ENCODE peak calls at places on chromosomes 13 and 19, in nine cellular contexts. One of them, this sample, is unnamed.

GRCh38 chr19:18253716-18254115 is 20.5 kb downstream of the IQCN start:
- DNase-seq in NCI-H2081: no peak
- DNase-seq in HEK293T: no peak
- DNase-seq in left cardiac atrium: no peak
- DNase-seq in ACHN: no peak
- DNase-seq in memory B cell: peak
- DNase-seq in hippocampal formation: no peak
- DNase-seq in MCF 10A: no peak
- DNase-seq in brain pericyte: no peak
- DNase-seq in this sample: peak

GRCh38 chr13:48829536-48829935 is 146.2 kb upstream of the FNDC3A start:
- DNase-seq in memory B cell: no peak
- DNase-seq in hippocampal formation: no peak
- DNase-seq in HEK293T: no peak
- DNase-seq in ACHN: no peak
- DNase-seq in MCF 10A: no peak
- DNase-seq in NCI-H2081: no peak
- DNase-seq in brain pericyte: no peak
- DNase-seq in left cardiac atrium: no peak
- DNase-seq in this sample: peak

GRCh38 chr19:8370176-8371010 is 6.4 kb downstream of the ANGPTL4 start:
- DNase-seq in memory B cell: no peak
- DNase-seq in ACHN: no peak
- DNase-seq in brain pericyte: no peak
- DNase-seq in NCI-H2081: no peak
- DNase-seq in HEK293T: no peak
- DNase-seq in MCF 10A: peak
- DNase-seq in hippocampal formation: no peak
- DNase-seq in left cardiac atrium: peak
- DNase-seq in this sample: no peak

GRCh38 chr13:72129117-72129516 is 262.1 kb upstream of the DACH1 start:
- DNase-seq in MCF 10A: no peak
- DNase-seq in brain pericyte: no peak
- DNase-seq in HEK293T: no peak
- DNase-seq in NCI-H2081: no peak
- DNase-seq in hippocampal formation: no peak
- DNase-seq in ACHN: no peak
- DNase-seq in memory B cell: no peak
- DNase-seq in left cardiac atrium: no peak
- DNase-seq in this sample: peak

GRCh38 chr19:5369962-5370367 is 29.4 kb upstream of the PTPRS start:
- DNase-seq in HEK293T: peak
- DNase-seq in hippocampal formation: no peak
- DNase-seq in brain pericyte: no peak
- DNase-seq in MCF 10A: peak
- DNase-seq in left cardiac atrium: peak
- DNase-seq in NCI-H2081: peak
- DNase-seq in memory B cell: peak
- DNase-seq in ACHN: peak
- DNase-seq in this sample: peak

GRCh38 chr13:91986771-91987515 is 588.5 kb downstream of the GPC5 start:
- DNase-seq in NCI-H2081: peak
- DNase-seq in memory B cell: no peak
- DNase-seq in ACHN: no peak
- DNase-seq in left cardiac atrium: no peak
- DNase-seq in brain pericyte: no peak
- DNase-seq in hippocampal formation: no peak
- DNase-seq in MCF 10A: no peak
- DNase-seq in HEK293T: no peak
- DNase-seq in this sample: no peak

GRCh38 chr19:18775586-18776287 is 15.4 kb downstream of the COMP start:
- DNase-seq in MCF 10A: peak
- DNase-seq in NCI-H2081: no peak
- DNase-seq in memory B cell: no peak
- DNase-seq in brain pericyte: no peak
- DNase-seq in hippocampal formation: no peak
- DNase-seq in ACHN: peak
- DNase-seq in HEK293T: no peak
- DNase-seq in left cardiac atrium: no peak
- DNase-seq in this sample: no peak

GRCh38 chr13:48827709-48828108 is 148.0 kb upstream of the FNDC3A start:
- DNase-seq in brain pericyte: no peak
- DNase-seq in MCF 10A: no peak
- DNase-seq in left cardiac atrium: no peak
- DNase-seq in ACHN: no peak
- DNase-seq in hippocampal formation: no peak
- DNase-seq in NCI-H2081: no peak
- DNase-seq in HEK293T: no peak
- DNase-seq in memory B cell: no peak
- DNase-seq in this sample: no peak

GRCh38 chr13:43865892-43866291 is 13.6 kb downstream of the CCDC122 start:
- DNase-seq in brain pericyte: no peak
- DNase-seq in HEK293T: no peak
- DNase-seq in MCF 10A: peak
- DNase-seq in hippocampal formation: no peak
- DNase-seq in left cardiac atrium: no peak
- DNase-seq in ACHN: peak
- DNase-seq in memory B cell: no peak
- DNase-seq in NCI-H2081: no peak
- DNase-seq in this sample: peak

GRCh38 chr19:7894612-7895309 is 6.5 kb downstream of the LRRC8E start:
- DNase-seq in NCI-H2081: no peak
- DNase-seq in HEK293T: no peak
- DNase-seq in hippocampal formation: no peak
- DNase-seq in memory B cell: no peak
- DNase-seq in ACHN: no peak
- DNase-seq in MCF 10A: peak
- DNase-seq in brain pericyte: no peak
- DNase-seq in left cardiac atrium: no peak
- DNase-seq in this sample: no peak

GRCh38 chr13:52414963-52415362 is 9.0 kb upstream of the THSD1 start:
- DNase-seq in hippocampal formation: no peak
- DNase-seq in brain pericyte: no peak
- DNase-seq in ACHN: peak
- DNase-seq in MCF 10A: peak
- DNase-seq in memory B cell: no peak
- DNase-seq in NCI-H2081: no peak
- DNase-seq in HEK293T: no peak
- DNase-seq in left cardiac atrium: no peak
- DNase-seq in this sample: no peak

GRCh38 chr19:16541526-16542044 is 652 bp downstream of the CHERP start:
- DNase-seq in NCI-H2081: no peak
- DNase-seq in hippocampal formation: no peak
- DNase-seq in memory B cell: no peak
- DNase-seq in MCF 10A: peak
- DNase-seq in ACHN: peak
- DNase-seq in HEK293T: no peak
- DNase-seq in brain pericyte: no peak
- DNase-seq in left cardiac atrium: no peak
- DNase-seq in this sample: peak

GRCh38 chr13:46804391-46804815 is 7.4 kb upstream of the ESD start:
- DNase-seq in MCF 10A: peak
- DNase-seq in ACHN: peak
- DNase-seq in brain pericyte: no peak
- DNase-seq in memory B cell: no peak
- DNase-seq in left cardiac atrium: no peak
- DNase-seq in HEK293T: no peak
- DNase-seq in hippocampal formation: no peak
- DNase-seq in NCI-H2081: no peak
- DNase-seq in this sample: no peak